ENCODE peak calls at places on chromosomes 6 and 20, in five cellular contexts. J is sciatic nerve, Q is foreskin melanocyte, N is left ventricle myocardium inferior, R is GM20000. M is an unnamed sample.

GRCh38 chr20:32965581-32966373 is 38.5 kb downstream of the SUN5 start:
- DNase-seq in J (no peak), Q (no peak), N (no peak), R (no peak), M (no peak)

GRCh38 chr6:111692327-111693164 is 86.9 kb upstream of the TRAF3IP2 start:
- DNase-seq in J (no peak), Q (no peak), N (no peak), R (no peak), M (peak; percentile 47)

GRCh38 chr6:26358511-26358981 is 6.5 kb upstream of the BTN3A2 start:
- DNase-seq in J (no peak), Q (peak; percentile 79), N (no peak), R (peak; percentile 65), M (no peak)

GRCh38 chr6:35691027-35691824 is 2.5 kb upstream of the FKBP5 start:
- DNase-seq in J (peak; percentile 86), Q (no peak), N (peak; percentile 89), R (no peak), M (peak; percentile 93)

GRCh38 chr20:6705106-6705766 is 62.2 kb upstream of the BMP2 start:
- DNase-seq in J (no peak), Q (no peak), N (no peak), R (no peak), M (no peak)

GRCh38 chr20:61291166-61291829 is 39.2 kb downstream of the CDH4 start:
- DNase-seq in J (no peak), Q (no peak), N (no peak), R (no peak), M (no peak)

GRCh38 chr20:47453167-47453782 is 48.4 kb upstream of the NCOA3 start:
- DNase-seq in J (no peak), Q (peak; percentile 89), N (no peak), R (peak; percentile 73), M (no peak)

GRCh38 chr20:32908334-32909292 is 49.9 kb downstream of the EFCAB8 start:
- DNase-seq in J (no peak), Q (no peak), N (no peak), R (no peak), M (no peak)

GRCh38 chr6:3699231-3699630 is 52.3 kb downstream of the PXDC1 start:
- DNase-seq in J (no peak), Q (no peak), N (no peak), R (no peak), M (no peak)

GRCh38 chr6:170201361-170201760 is 89.5 kb downstream of the DLL1 start:
- DNase-seq in J (no peak), Q (no peak), N (no peak), R (no peak), M (no peak)

GRCh38 chr6:133817460-133818047 is 71.4 kb upstream of the TCF21 start:
- DNase-seq in J (no peak), Q (no peak), N (no peak), R (peak; percentile 13), M (peak; percentile 39)

GRCh38 chr20:63529180-63529860 is 7.9 kb downstream of the PTK6 start:
- DNase-seq in J (peak; percentile 55), Q (no peak), N (no peak), R (no peak), M (no peak)

GRCh38 chr20:46192376-46192944 is 74.3 kb downstream of the CD40 start:
- DNase-seq in J (no peak), Q (no peak), N (no peak), R (no peak), M (no peak)

GRCh38 chr6:132464538-132465256 is 48.2 kb downstream of the STX7 start:
- DNase-seq in J (no peak), Q (peak; percentile 51), N (no peak), R (no peak), M (no peak)

GRCh38 chr20:32807706-32808105 is 12.0 kb upstream of the MAPRE1 start:
- DNase-seq in J (no peak), Q (no peak), N (no peak), R (no peak), M (no peak)

GRCh38 chr6:113825776-113826175 is 31.4 kb upstream of the MARCKS start:
- DNase-seq in J (peak; percentile 84), Q (peak; percentile 59), N (peak; percentile 90), R (no peak), M (peak; percentile 93)

GRCh38 chr20:36091561-36092423 is 62.7 kb upstream of the EPB41L1 start:
- DNase-seq in J (peak; percentile 61), Q (no peak), N (no peak), R (no peak), M (no peak)

GRCh38 chr6:5188646-5189045 is 72.1 kb downstream of the LYRM4 start:
- DNase-seq in J (no peak), Q (no peak), N (no peak), R (no peak), M (no peak)

GRCh38 chr20:53609501-53610445 is 16.1 kb upstream of the ZNF217 start:
- DNase-seq in J (no peak), Q (no peak), N (peak; percentile 41), R (no peak), M (peak; percentile 71)

GRCh38 chr6:95819939-95820338 is 195.8 kb upstream of the FUT9 start:
- DNase-seq in J (no peak), Q (no peak), N (no peak), R (no peak), M (no peak)

GRCh38 chr6:121055572-121056163 is 278.6 kb downstream of the TBC1D32 start:
- DNase-seq in J (no peak), Q (peak; percentile 53), N (no peak), R (peak; percentile 32), M (no peak)

GRCh38 chr6:100283288-100283687 is 181.4 kb downstream of the SIM1 start:
- DNase-seq in J (no peak), Q (no peak), N (no peak), R (no peak), M (no peak)

GRCh38 chr20:49890651-49891361 is 24.5 kb downstream of the SPATA2 start:
- DNase-seq in J (peak; percentile 67), Q (no peak), N (peak; percentile 28), R (no peak), M (peak; percentile 61)

GRCh38 chr6:78810698-78811097 is 56.7 kb upstream of the IRAK1BP1 start:
- DNase-seq in J (no peak), Q (no peak), N (no peak), R (no peak), M (no peak)

M was measured in Right ventricle myocardium superior.